ENCODE peak calls at places on chromosomes 5 and 9, in five cellular contexts. E is tibial artery, R is upper lobe of right lung, V is tibial nerve, N is BJ. G is an unnamed sample.

GRCh38 chr9:133667759-133668450 is 31.7 kb downstream of the DBH start:
- DNase-seq in V (no peak), E (no peak), N (no peak), R (no peak), G (no peak)

GRCh38 chr9:69444021-69444420 is 119.0 kb downstream of the ENTREP1 start:
- DNase-seq in E (no peak), R (peak), N (peak), V (no peak), G (no peak)

GRCh38 chr9:85056203-85056572 is 386.7 kb downstream of the NTRK2 start:
- DNase-seq in E (no peak), N (no peak), R (no peak), V (no peak), G (no peak)

GRCh38 chr9:91207481-91207888 is 154.2 kb downstream of the AUH start:
- DNase-seq in V (no peak), N (no peak), R (no peak), E (no peak), G (no peak)

GRCh38 chr9:2150338-2150737 is 135.2 kb downstream of the SMARCA2 start:
- DNase-seq in N (no peak), R (no peak), E (no peak), V (no peak), G (no peak)

GRCh38 chr9:120904999-120905793 is 21.4 kb downstream of the TRAF1 start:
- DNase-seq in V (no peak), E (no peak), R (no peak), N (no peak), G (no peak)

GRCh38 chr9:33129886-33130284 is 37.3 kb downstream of the B4GALT1 start:
- DNase-seq in E (no peak), N (no peak), R (no peak), V (no peak), G (no peak)

GRCh38 chr9:119234636-119235035 is 134.6 kb downstream of the BRINP1 start:
- DNase-seq in R (no peak), N (no peak), E (no peak), V (no peak), G (no peak)

GRCh38 chr9:83584995-83585394 is 37.9 kb upstream of the IDNK start:
- DNase-seq in V (no peak), E (no peak), R (no peak), N (no peak), G (no peak)

GRCh38 chr9:6956796-6957355 is 199.1 kb downstream of the KDM4C start:
- DNase-seq in N (no peak), E (no peak), R (no peak), V (no peak), G (no peak)

GRCh38 chr9:80233102-80233843 is 661.5 kb downstream of the TLE4 start:
- DNase-seq in R (no peak), N (no peak), E (no peak), V (no peak), G (no peak)

GRCh38 chr5:66467564-66467963 is 128.6 kb upstream of the MAST4 start:
- DNase-seq in E (no peak), N (no peak), R (no peak), V (no peak), G (no peak)

GRCh38 chr5:39654715-39655114 is 229.9 kb upstream of the DAB2 start:
- DNase-seq in R (no peak), V (no peak), E (no peak), N (no peak), G (no peak)

GRCh38 chr9:120662513-120662912 is 51.8 kb downstream of the MEGF9 start:
- DNase-seq in R (no peak), N (no peak), V (no peak), E (no peak), G (no peak)

GRCh38 chr5:11400312-11400711 is 503.9 kb downstream of the CTNND2 start:
- DNase-seq in V (no peak), E (no peak), R (no peak), N (no peak), G (no peak)

GRCh38 chr9:107751522-107752235 is 262.1 kb upstream of the KLF4 start:
- DNase-seq in V (no peak), R (no peak), E (peak), N (no peak), G (peak)

GRCh38 chr9:136645903-136646754 is 16.6 kb upstream of the EGFL7 start:
- DNase-seq in R (peak), E (no peak), V (no peak), N (no peak), G (no peak)

GRCh38 chr5:37396352-37396751 is 17.2 kb downstream of the WDR70 start:
- DNase-seq in R (no peak), V (no peak), E (no peak), N (no peak), G (no peak)

GRCh38 chr9:90326219-90326618 is 316.4 kb downstream of the DIRAS2 start:
- DNase-seq in R (no peak), V (no peak), E (no peak), N (no peak), G (no peak)

GRCh38 chr5:62603934-62604333 is 25.3 kb downstream of the LRRC70 start:
- DNase-seq in N (no peak), E (no peak), R (no peak), V (no peak), G (no peak)

GRCh38 chr5:41967401-41967800 is 42.3 kb downstream of the FBXO4 start:
- DNase-seq in E (no peak), V (no peak), R (no peak), N (no peak), G (peak)

GRCh38 chr5:74539986-74540385 is 100.5 kb downstream of the ENC1 start:
- DNase-seq in N (no peak), E (no peak), R (no peak), V (no peak), G (no peak)

GRCh38 chr5:20229286-20230005 is 241.4 kb upstream of the CDH18 start:
- DNase-seq in R (no peak), E (no peak), N (no peak), V (no peak), G (no peak)

GRCh38 chr5:35826561-35826960 is 30.1 kb upstream of the IL7R start:
- DNase-seq in E (no peak), V (no peak), R (no peak), N (no peak), G (no peak)

DNA sequence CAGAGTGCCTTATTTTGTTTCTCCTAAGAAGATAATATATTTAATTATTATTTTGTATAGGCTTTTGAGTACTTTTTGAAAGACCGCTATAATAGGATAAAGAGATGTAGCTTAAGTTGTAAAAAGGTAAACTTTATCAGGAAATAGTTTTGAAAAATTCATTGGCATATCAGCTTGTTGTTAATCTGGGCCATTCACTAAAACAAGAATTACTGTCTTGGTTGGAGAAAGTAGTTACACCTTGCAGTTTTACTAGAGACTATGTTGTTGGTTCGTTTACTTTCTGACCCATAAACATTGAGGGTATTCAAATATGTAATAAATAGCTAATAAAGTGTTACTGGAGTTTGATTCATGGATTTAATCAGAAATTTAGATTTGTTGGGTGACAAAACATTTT is 33.7 kb downstream of the TNPO1 start:
- DNase-seq in V (no peak), E (no peak), R (no peak), N (no peak), G (no peak)
- H3K4me3 ChIP-seq in V (no peak), E (peak), R (peak), N (peak), G (peak)

DNA sequence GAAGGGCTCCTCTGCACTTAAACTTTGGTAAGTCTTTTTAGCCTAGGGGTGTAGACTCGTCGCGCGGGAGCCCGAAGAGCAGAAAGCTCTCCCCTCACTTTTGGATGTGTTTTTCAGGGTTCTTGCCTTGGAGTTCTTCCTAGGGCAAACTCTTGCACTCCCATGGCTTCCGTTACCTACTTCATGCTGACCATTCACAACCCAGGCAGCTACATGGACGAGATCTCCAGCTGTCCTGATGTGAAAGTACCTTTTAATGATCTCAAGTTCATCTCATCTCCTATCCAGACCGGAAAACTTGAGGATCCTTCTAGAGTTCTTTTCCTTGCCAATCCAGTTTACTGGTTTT is 513 bp upstream of the ZBTB26 start:
- DNase-seq in N (no peak), V (no peak), R (no peak), E (no peak), G (no peak)
- TF ChIP-seq CTCF in N (no peak), V (no peak), R (no peak), E (no peak), G (no peak)

GRCh38 chr5:1004598-1005361 is 3.8 kb upstream of the NKD2 start:
- DNase-seq in N (no peak), R (peak), E (peak), V (peak), G (no peak)
- H3K4me3 ChIP-seq in N (peak), R (peak), E (peak), V (peak), G (peak)

GRCh38 chr5:151002250-151002649 is 18.1 kb upstream of the GPX3 start:
- DNase-seq in E (no peak), R (no peak), V (no peak), N (no peak), G (no peak)
- TF ChIP-seq CTCF in E (peak), R (peak), V (peak), N (peak), G (peak)

GRCh38 chr5:141393267-141393666 is 834 bp downstream of the PCDHGA8 start:
- DNase-seq in R (no peak), E (no peak), N (no peak), V (no peak), G (no peak)

GRCh38 chr5:141398608-141399007 is 861 bp downstream of the PCDHGB5 start:
- DNase-seq in N (no peak), R (no peak), V (no peak), E (no peak), G (no peak)

GRCh38 chr5:141389153-141390042 is 1.9 kb downstream of the PCDHGB4 start:
- DNase-seq in N (no peak), R (no peak), V (no peak), E (no peak), G (no peak)

GRCh38 chr5:141388661-141389060 is 1.2 kb downstream of the PCDHGB4 start:
- DNase-seq in V (no peak), E (no peak), N (no peak), R (no peak), G (no peak)

DNA sequence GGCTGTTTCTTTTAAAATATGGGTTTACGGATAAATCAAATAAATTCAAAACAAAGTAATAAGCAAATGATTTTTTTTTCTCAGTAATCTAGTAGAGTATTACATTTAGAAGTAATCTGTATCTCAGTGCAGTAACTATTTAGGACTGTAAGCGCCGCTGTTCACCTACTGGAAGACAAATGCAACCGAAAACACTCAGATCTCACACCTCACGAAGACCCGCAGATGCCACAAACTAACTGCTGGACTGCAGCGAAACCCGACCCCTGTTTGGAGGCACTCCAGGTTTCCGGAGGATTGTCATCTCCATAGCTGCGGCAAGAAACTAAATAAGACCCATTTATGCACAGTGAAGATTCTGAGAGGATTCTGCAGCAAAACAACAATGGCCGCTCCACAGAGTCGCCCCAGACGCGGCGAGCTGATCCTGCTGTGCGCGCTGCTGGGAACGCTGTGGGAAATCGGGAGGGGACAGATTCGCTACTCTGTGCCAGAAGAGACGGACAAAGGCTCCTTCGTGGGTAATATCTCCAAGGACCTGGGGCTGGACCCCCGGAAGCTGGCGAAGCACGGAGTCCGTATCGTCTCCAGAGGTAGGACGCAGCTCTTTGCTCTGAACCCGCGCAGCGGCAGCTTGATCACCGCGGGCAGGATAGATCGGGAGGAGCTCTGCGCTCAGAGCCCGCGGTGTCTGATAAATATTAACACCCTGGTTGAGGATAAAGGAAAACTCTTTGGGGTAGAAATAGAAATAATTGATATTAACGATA is at the start of gene PCDHGA8:
- DNase-seq in E (no peak), R (no peak), V (no peak), N (no peak), G (no peak)
- H3K4me3 ChIP-seq in E (no peak), R (no peak), V (no peak), N (peak), G (no peak)

GRCh38 chr5:2780421-2781171 is 29.1 kb upstream of the IRX2 start:
- DNase-seq in E (no peak), N (no peak), V (no peak), R (peak), G (no peak)

GRCh38 chr5:2782658-2783057 is 31.2 kb upstream of the IRX2 start:
- DNase-seq in N (no peak), E (no peak), V (no peak), R (no peak), G (no peak)

GRCh38 chr5:2779459-2779858 is 28.0 kb upstream of the IRX2 start:
- DNase-seq in E (no peak), R (no peak), V (no peak), N (no peak), G (no peak)

DNA sequence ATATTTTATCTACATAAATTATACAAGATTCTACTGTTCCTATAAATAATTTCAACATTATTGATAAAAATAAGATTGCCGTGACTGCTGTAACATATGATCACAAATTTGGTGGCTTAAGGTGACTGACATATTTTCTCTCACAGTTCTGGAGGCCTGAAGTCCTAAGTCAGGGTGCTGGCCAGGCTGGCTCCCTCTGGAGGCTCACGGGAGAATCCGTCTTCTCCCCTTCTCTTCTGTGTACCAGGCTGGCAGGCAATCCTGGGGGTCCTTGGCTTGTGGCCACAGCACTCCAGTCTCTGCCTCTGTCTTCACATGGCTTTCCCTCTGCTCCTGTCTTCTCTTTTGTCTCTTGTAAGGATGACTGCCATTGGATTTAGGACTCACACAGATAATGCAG is 31.7 kb upstream of the IRX2 start:
- DNase-seq in N (no peak), E (no peak), R (no peak), V (no peak), G (no peak)
- TF ChIP-seq CTCF in N (peak), E (no peak), R (peak), V (no peak), G (no peak)